ENCODE peak calls at places on chromosomes 4 and X, in five cellular contexts. A, H, W, N and K are unnamed samples.

GRCh38 chrX:12138366-12139313 is at the start of gene FRMPD4:
- DNase-seq in A (peak; percentile 43), H (no peak), W (no peak), N (peak; percentile 4), K (peak; percentile 49)

GRCh38 chr4:43089730-43090129 is 197.2 kb downstream of the GRXCR1 start:
- DNase-seq in A (peak; percentile 82), H (no peak), W (no peak), N (no peak), K (no peak)

GRCh38 chrX:87518504-87518903 is 902 bp downstream of the KLHL4 start:
- DNase-seq in A (peak; percentile 10), H (no peak), W (no peak), N (no peak), K (no peak)

GRCh38 chrX:46722742-46723568 is 36.0 kb downstream of the SLC9A7 start:
- DNase-seq in A (peak; percentile 73), H (no peak), W (no peak), N (no peak), K (no peak)

GRCh38 chr4:181685911-181686310 is 557.3 kb upstream of the TENM3 start:
- DNase-seq in A (peak; percentile 46), H (no peak), W (no peak), N (no peak), K (no peak)

GRCh38 chr4:38154681-38155588 is 194.7 kb downstream of the PTTG2 start:
- DNase-seq in A (peak; percentile 54), H (peak; percentile 69), W (peak; percentile 46), N (no peak), K (peak; percentile 69)

GRCh38 chr4:88002786-88003185 is 4.6 kb upstream of the PKD2 start:
- DNase-seq in A (peak; percentile 61), H (no peak), W (no peak), N (no peak), K (no peak)

GRCh38 chr4:37653601-37654000 is 32.6 kb downstream of the RELL1 start:
- DNase-seq in A (peak; percentile 37), H (no peak), W (no peak), N (no peak), K (no peak)

GRCh38 chrX:40154853-40155616 is 57.3 kb upstream of the BCOR start:
- DNase-seq in A (no peak), H (peak; percentile 75), W (no peak), N (no peak), K (peak; percentile 78)